ENCODE peak calls at places on chromosomes 7 and 10, in five cellular contexts. B is stomach, C is uterus, M is psoas muscle, A is fibroblast of lung. V is an unnamed sample.
A peak's percentile ranks its signal among the peaks of the same experiment; 100 is the strongest.

GRCh38 chr7:82404094-82404493 is 39.5 kb downstream of the CACNA2D1 start:
- DNase-seq in B (no peak), C (no peak), M (no peak), A (no peak), V (no peak)

GRCh38 chr7:159119851-159120539 is 24.7 kb downstream of the VIPR2 start:
- DNase-seq in B (no peak), C (peak; percentile 6), M (peak; percentile 28), A (no peak), V (no peak)

GRCh38 chr7:20998309-20998708 is 211.6 kb upstream of the SP8 start:
- DNase-seq in B (no peak), C (no peak), M (no peak), A (no peak), V (no peak)

GRCh38 chr7:135320277-135320676 is 86.6 kb downstream of the STRA8 start:
- DNase-seq in B (peak; percentile 79), C (peak; percentile 85), M (peak; percentile 81), A (peak; percentile 73), V (peak; percentile 69)

GRCh38 chr10:43680035-43680434 is 31.4 kb upstream of the ZNF32 start:
- DNase-seq in B (no peak), C (no peak), M (no peak), A (peak; percentile 28), V (no peak)

GRCh38 chr7:7620224-7620623 is 20.3 kb upstream of the UMAD1 start:
- DNase-seq in B (no peak), C (no peak), M (no peak), A (no peak), V (no peak)

GRCh38 chr10:123585477-123586445 is 80.4 kb upstream of the GPR26 start:
- DNase-seq in B (no peak), C (no peak), M (no peak), A (no peak), V (no peak)

GRCh38 chr7:1811850-1812692 is 142.0 kb downstream of the ELFN1 start:
- DNase-seq in B (peak; percentile 28), C (no peak), M (peak; percentile 56), A (no peak), V (no peak)

GRCh38 chr10:97508342-97508741 is 9.6 kb downstream of the UBTD1 start:
- DNase-seq in B (no peak), C (no peak), M (no peak), A (peak; percentile 36), V (no peak)

GRCh38 chr7:113367187-113367586 is 248.8 kb upstream of the SMIM30 start:
- DNase-seq in B (no peak), C (no peak), M (no peak), A (no peak), V (no peak)

GRCh38 chr7:134899729-134900128 is 86.6 kb upstream of the AGBL3 start:
- DNase-seq in B (no peak), C (no peak), M (no peak), A (no peak), V (no peak)

GRCh38 chr10:83892737-83893136 is 246.6 kb upstream of the GHITM start:
- DNase-seq in B (no peak), C (no peak), M (no peak), A (no peak), V (no peak)

GRCh38 chr10:132446661-132447445 is 49.9 kb downstream of the PWWP2B start:
- DNase-seq in B (peak; percentile 84), C (peak; percentile 60), M (no peak), A (peak; percentile 40), V (peak; percentile 80)

GRCh38 chr10:133258066-133258817 is 18.4 kb downstream of the ADAM8 start:
- DNase-seq in B (peak; percentile 92), C (no peak), M (no peak), A (no peak), V (peak; percentile 68)

GRCh38 chr10:50992356-50992866 is 81.9 kb upstream of the PRKG1 start:
- DNase-seq in B (no peak), C (no peak), M (no peak), A (peak; percentile 38), V (no peak)

GRCh38 chr10:71982269-71983178 is 18.3 kb downstream of the CHST3 start:
- DNase-seq in B (no peak), C (no peak), M (no peak), A (no peak), V (no peak)

GRCh38 chr7:22900101-22900500 is 77.5 kb upstream of the TOMM7 start:
- DNase-seq in B (no peak), C (no peak), M (no peak), A (no peak), V (no peak)

GRCh38 chr10:68666280-68666760 is 54.7 kb upstream of the CCAR1 start:
- DNase-seq in B (no peak), C (no peak), M (no peak), A (peak; percentile 95), V (no peak)

GRCh38 chr10:8312861-8313260 is 258.4 kb downstream of the GATA3 start:
- DNase-seq in B (no peak), C (no peak), M (no peak), A (no peak), V (no peak)

GRCh38 chr7:98840096-98840495 is 29.7 kb downstream of the TMEM130 start:
- DNase-seq in B (no peak), C (no peak), M (no peak), A (no peak), V (no peak)

GRCh38 chr7:2651336-2651735 is 19.6 kb downstream of the TTYH3 start:
- DNase-seq in B (no peak), C (no peak), M (peak; percentile 48), A (no peak), V (no peak)

GRCh38 chr7:99597762-99598501 is at the start of gene TMEM225B:
- DNase-seq in B (no peak), C (no peak), M (no peak), A (no peak), V (no peak)

GRCh38 chr7:80153446-80153845 is 18.8 kb downstream of the GNAI1 start:
- DNase-seq in B (no peak), C (no peak), M (no peak), A (no peak), V (no peak)

GRCh38 chr10:21272585-21273399 is 252.7 kb downstream of the SKIDA1 start:
- DNase-seq in B (no peak), C (no peak), M (no peak), A (no peak), V (no peak)

GRCh38 chr10:77713506-77714280 is 76.1 kb upstream of the KCNMA1 start:
- DNase-seq in B (no peak), C (no peak), M (no peak), A (no peak), V (no peak)

GRCh38 chr10:77711683-77712049 is 74.1 kb upstream of the KCNMA1 start:
- DNase-seq in B (no peak), C (no peak), M (no peak), A (no peak), V (no peak)

GRCh38 chr10:77710081-77710551 is 72.5 kb upstream of the KCNMA1 start:
- DNase-seq in B (no peak), C (no peak), M (no peak), A (no peak), V (no peak)

GRCh38 chr10:77712207-77712606 is 74.6 kb upstream of the KCNMA1 start:
- DNase-seq in B (no peak), C (no peak), M (no peak), A (no peak), V (no peak)

GRCh38 chr10:77710759-77711682 is 73.4 kb upstream of the KCNMA1 start:
- DNase-seq in B (peak; percentile 83), C (peak; percentile 71), M (peak; percentile 86), A (peak; percentile 50), V (peak; percentile 84)
- H3K4me3 ChIP-seq in B (peak overlapping the region; percentile 39), C (peak overlapping the region; percentile 22), M (peak overlapping the region; percentile 63), A (peak overlapping the region; percentile 13), V (peak overlapping the region; percentile 30)

DNA sequence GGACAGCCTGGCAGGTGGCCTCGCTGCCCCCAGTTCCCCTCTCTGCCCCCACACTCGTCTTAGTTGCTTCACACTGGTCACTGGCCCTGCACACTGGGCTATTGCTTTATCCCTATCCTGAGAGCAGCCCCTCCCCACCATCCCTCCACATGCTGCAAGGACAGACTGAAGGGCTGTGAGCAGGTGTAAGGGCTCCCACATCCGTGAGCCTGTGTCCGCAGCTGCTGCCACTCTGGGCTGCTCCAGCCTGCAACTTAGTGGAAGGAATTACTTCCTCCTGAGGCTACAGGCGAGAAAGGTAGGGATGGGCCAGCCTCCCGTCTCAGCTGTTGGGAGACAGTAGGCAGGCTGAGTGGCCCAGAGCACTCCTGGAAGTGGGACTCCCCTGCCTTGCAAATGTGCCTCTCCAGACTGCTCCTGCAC is 3.8 kb downstream of the RARRES2 start:
- DNase-seq in B (no peak), C (no peak), M (no peak), A (no peak), V (peak; percentile 76)
- H3K4me1 ChIP-seq in B (peaks cover 85% of the 10 kb centered on the region), C (peaks cover 19% of the 10 kb centered on the region), M (peaks cover 6% of the 10 kb centered on the region), A (peaks cover 15% of the 10 kb centered on the region), V (peaks cover 36% of the 10 kb centered on the region)

GRCh38 chr10:102674566-102674965 is 30.3 kb downstream of the TRIM8 start:
- DNase-seq in B (no peak), C (no peak), M (no peak), A (no peak), V (no peak)
- H3K4me3 ChIP-seq in B (peak overlapping the region; percentile 29), C (peak overlapping the region; percentile 16), M (peak overlapping the region; percentile 42), A (no peak overlapping the region), V (no peak overlapping the region)

GRCh38 chr7:30469303-30469702 is 9.3 kb downstream of the NOD1 start:
- DNase-seq in B (no peak), C (peak; percentile 82), M (peak; percentile 70), A (peak; percentile 99), V (no peak)
- H3K4me1 ChIP-seq in B (peaks cover 100% of the 10 kb centered on the region), C (peaks cover 13% of the 10 kb centered on the region), M (peaks cover 35% of the 10 kb centered on the region), A (peaks cover 52% of the 10 kb centered on the region), V (peaks cover 11% of the 10 kb centered on the region)

GRCh38 chr10:77537051-77537450 is 100.6 kb downstream of the KCNMA1 start:
- DNase-seq in B (no peak), C (no peak), M (no peak), A (no peak), V (no peak)
- H3K4me3 ChIP-seq in B (no peak overlapping the region), C (no peak overlapping the region), M (no peak overlapping the region), A (no peak overlapping the region), V (no peak overlapping the region)

DNA sequence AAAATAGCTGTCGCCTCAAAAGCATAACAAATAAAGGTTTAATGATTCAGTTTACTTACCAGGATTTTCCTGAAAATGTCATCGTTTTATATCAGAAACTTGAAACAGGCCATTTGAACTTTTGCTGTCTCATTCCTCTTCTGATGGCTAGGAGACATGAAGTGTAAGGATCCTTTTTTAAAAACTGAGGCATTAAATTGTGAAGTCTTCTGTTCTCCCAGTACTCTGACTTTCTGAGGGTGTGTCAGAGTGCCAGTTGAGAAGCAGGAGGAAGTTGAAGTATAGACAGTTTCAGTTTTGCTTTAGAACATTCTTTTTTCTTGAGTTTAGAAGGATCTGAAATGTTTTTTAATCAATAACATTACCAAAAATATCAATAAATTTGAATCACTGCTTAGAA is at the start of gene SAMD9L:
- DNase-seq in B (no peak), C (no peak), M (no peak), A (peak; percentile 52), V (no peak)
- H3K4me1 ChIP-seq in B (peaks cover 19% of the 10 kb centered on the region), C (no peaks in the 10 kb centered on the region), M (peaks cover 15% of the 10 kb centered on the region), A (peaks cover 2% of the 10 kb centered on the region), V (no peaks in the 10 kb centered on the region)

GRCh38 chr10:659710-660141 is 29.7 kb downstream of the DIP2C start:
- DNase-seq in B (no peak), C (no peak), M (no peak), A (peak; percentile 72), V (no peak)
- H3K4me3 ChIP-seq in B (no peak overlapping the region), C (no peak overlapping the region), M (no peak overlapping the region), A (peak overlapping the region; percentile 32), V (no peak overlapping the region)